ENCODE peak calls at places on chromosomes 16 and 17, in eight cellular contexts. O, P, T, N, W, G, Y and E are unnamed samples.

GRCh38 chr17:3049705-3050295 is 13.6 kb downstream of the OR1D5 start:
- DNase-seq in N (no peak), W (no peak), T (no peak), G (no peak), P (no peak), Y (no peak), O (no peak), E (no peak)

GRCh38 chr17:58370309-58370708 is 18.3 kb upstream of the SUPT4H1 start:
- DNase-seq in N (no peak), T (no peak), G (no peak), Y (no peak), W (no peak), P (no peak), O (no peak), E (no peak)

GRCh38 chr16:53948734-53949430 is 244.9 kb downstream of the FTO start:
- DNase-seq in W (no peak), O (no peak), P (no peak), N (no peak), G (no peak), T (no peak), Y (no peak), E (no peak)

GRCh38 chr16:3056336-3057180 is 8.9 kb upstream of the IL32 start:
- DNase-seq in G (no peak), N (no peak), O (no peak), W (no peak), T (no peak), P (no peak), Y (no peak), E (no peak)

GRCh38 chr17:2484876-2485275 is 26.8 kb downstream of the METTL16 start:
- DNase-seq in W (no peak), P (no peak), O (no peak), N (no peak), Y (no peak), G (no peak), T (no peak), E (no peak)

GRCh38 chr17:3880983-3881382 is 11.9 kb downstream of the CAMKK1 start:
- DNase-seq in P (no peak), Y (no peak), T (no peak), G (no peak), W (no peak), N (no peak), O (no peak), E (no peak)

GRCh38 chr16:48611329-48612137 is 1.6 kb upstream of the N4BP1 start:
- DNase-seq in W (no peak), N (no peak), Y (peak; percentile 83), P (no peak), T (no peak), G (peak; percentile 67), O (no peak), E (no peak)

GRCh38 chr16:11049396-11050059 is 105.2 kb downstream of the CLEC16A start:
- DNase-seq in Y (no peak), T (no peak), G (no peak), O (no peak), P (no peak), W (no peak), N (no peak), E (no peak)

GRCh38 chr16:15440852-15441251 is 6.5 kb downstream of the BMERB1 start:
- DNase-seq in N (no peak), Y (no peak), O (no peak), T (no peak), P (no peak), W (no peak), G (no peak), E (no peak)

GRCh38 chr16:89159174-89159849 is 12.2 kb upstream of the CDH15 start:
- DNase-seq in N (no peak), W (no peak), T (no peak), P (no peak), O (no peak), Y (no peak), G (no peak), E (no peak)

GRCh38 chr16:89155851-89156739 is 15.5 kb upstream of the CDH15 start:
- DNase-seq in Y (no peak), P (no peak), G (no peak), W (no peak), T (no peak), N (no peak), O (no peak), E (no peak)

GRCh38 chr16:89157778-89158177 is 13.8 kb upstream of the CDH15 start:
- DNase-seq in T (no peak), N (no peak), O (no peak), G (no peak), W (no peak), Y (no peak), P (no peak), E (no peak)

GRCh38 chr16:89155184-89155679 is 16.3 kb upstream of the CDH15 start:
- DNase-seq in O (peak; percentile 68), N (peak; percentile 39), G (peak; percentile 68), W (peak; percentile 58), T (peak; percentile 47), Y (no peak), P (no peak), E (no peak)

GRCh38 chr16:89156740-89157645 is 14.6 kb upstream of the CDH15 start:
- DNase-seq in G (no peak), N (no peak), P (no peak), T (no peak), W (no peak), Y (no peak), O (no peak), E (no peak)
- H3K4me3 ChIP-seq in G (no peak overlapping the region), N (no peak overlapping the region), P (no peak overlapping the region), T (no peak overlapping the region), W (no peak overlapping the region), Y (no peak overlapping the region), O (no peak overlapping the region), E (no peak overlapping the region)

GRCh38 chr17:65556014-65556909 is 5.2 kb downstream of the AXIN2 start:
- DNase-seq in P (no peak), O (peak; percentile 77), G (peak; percentile 89), Y (peak; percentile 96), N (no peak), T (no peak), W (peak; percentile 85), E (peak; percentile 36)

GRCh38 chr17:65553646-65554567 is 7.5 kb downstream of the AXIN2 start:
- DNase-seq in W (peak; percentile 43), O (no peak), T (no peak), P (no peak), G (peak; percentile 66), N (no peak), Y (no peak), E (no peak)

GRCh38 chr17:65556910-65557348 is 4.5 kb downstream of the AXIN2 start:
- DNase-seq in O (no peak), P (no peak), G (no peak), N (no peak), Y (no peak), T (no peak), W (no peak), E (no peak)

GRCh38 chr17:65553009-65553645 is 8.3 kb downstream of the AXIN2 start:
- DNase-seq in O (no peak), P (no peak), T (peak; percentile 38), W (no peak), G (no peak), N (no peak), Y (no peak), E (no peak)

GRCh38 chr17:65554568-65555223 is 6.8 kb downstream of the AXIN2 start:
- DNase-seq in N (no peak), W (peak; percentile 33), P (no peak), G (no peak), O (peak; percentile 66), T (no peak), Y (no peak), E (no peak)
- TF ChIP-seq CTCF in N (peak; percentile 7), W (no peak), P (no peak), G (peak; percentile 25), O (peak; percentile 45), T (peak; percentile 10), Y (no peak), E (no peak)

GRCh38 chr16:1677339-1677738 is 740 bp upstream of the JPT2 start:
- DNase-seq in W (no peak), Y (no peak), N (no peak), P (no peak), T (no peak), O (no peak), G (no peak), E (no peak)

GRCh38 chr16:1678500-1679098 is 520 bp downstream of the JPT2 start:
- DNase-seq in P (no peak), W (peak; percentile 47), N (no peak), O (peak; percentile 17), G (peak; percentile 62), T (no peak), Y (peak; percentile 44), E (no peak)

GRCh38 chr16:1677942-1678499 is at the start of gene JPT2:
- DNase-seq in Y (peak; percentile 94), W (peak; percentile 96), O (peak; percentile 97), T (peak; percentile 88), P (peak; percentile 80), N (peak; percentile 85), G (peak; percentile 98), E (peak; percentile 88)

GRCh38 chr16:1681032-1681431 is 3.0 kb downstream of the JPT2 start:
- DNase-seq in G (no peak), Y (no peak), W (no peak), N (no peak), T (no peak), P (no peak), O (no peak), E (no peak)

DNA sequence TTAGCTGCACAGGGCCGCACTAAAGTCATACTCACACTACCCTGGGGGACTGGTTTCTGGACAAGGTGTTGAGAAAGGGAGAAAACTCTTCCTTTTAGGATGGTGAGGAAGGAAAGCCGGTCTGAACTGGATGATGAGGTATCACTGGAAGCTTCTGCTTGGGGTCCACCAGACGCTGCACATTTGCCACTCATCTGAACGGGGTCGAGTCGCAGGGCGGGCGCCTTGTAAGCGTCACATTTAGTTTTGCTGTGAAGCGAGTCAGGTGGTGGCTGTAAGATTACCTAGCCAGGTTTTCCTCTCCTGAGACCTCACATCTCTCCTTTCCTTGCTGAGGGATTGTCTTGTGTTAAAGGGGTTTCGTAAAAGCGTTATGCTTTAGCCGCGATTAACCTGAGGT is 2.3 kb downstream of the JPT2 start:
- DNase-seq in T (no peak), W (no peak), Y (no peak), O (no peak), G (no peak), N (no peak), P (no peak), E (no peak)
- H3K4me3 ChIP-seq in T (no peak overlapping the region), W (no peak overlapping the region), Y (no peak overlapping the region), O (no peak overlapping the region), G (no peak overlapping the region), N (no peak overlapping the region), P (no peak overlapping the region), E (no peak overlapping the region)

GRCh38 chr17:6070895-6071511 is 824 bp downstream of the WSCD1 start:
- DNase-seq in P (no peak), Y (no peak), W (no peak), O (peak; percentile 29), N (no peak), G (no peak), T (no peak), E (no peak)
- TF ChIP-seq CTCF in P (no peak), Y (no peak), W (no peak), O (peak; percentile 17), N (no peak), G (no peak), T (no peak), E (no peak)